ENCODE peak calls at places on chromosomes 13 and 19, in four cellular contexts. P, F, Q and A are unnamed samples.

GRCh38 chr13:77874406-77874805 is 44.2 kb downstream of the EDNRB start:
- DNase-seq in F (peak; percentile 45), P (peak; percentile 33), Q (peak; percentile 24), A (no peak)

GRCh38 chr19:32313866-32314265 is 31.5 kb upstream of the ZNF507 start:
- DNase-seq in F (no peak), Q (no peak), P (no peak), A (no peak)

GRCh38 chr19:29942404-29943261 is 594 bp downstream of the URI1 start:
- DNase-seq in Q (peak; percentile 21), P (no peak), F (peak; percentile 36), A (peak; percentile 36)

GRCh38 chr13:111951982-111952565 is 114.9 kb upstream of the SOX1 start:
- DNase-seq in F (no peak), Q (no peak), P (no peak), A (no peak)

GRCh38 chr13:78689011-78689410 is 30.1 kb upstream of the OBI1 start:
- DNase-seq in F (no peak), Q (no peak), P (no peak), A (peak; percentile 23)

GRCh38 chr19:3547301-3547731 is 8.3 kb downstream of the TEKTIP1 start:
- DNase-seq in F (no peak), Q (peak; percentile 55), P (no peak), A (no peak)

GRCh38 chr13:113209880-113210421 is 538 bp downstream of the CUL4A start:
- DNase-seq in F (peak; percentile 59), P (no peak), Q (peak; percentile 59), A (peak; percentile 52)

GRCh38 chr13:42071667-42072419 is 23.4 kb downstream of the DGKH start:
- DNase-seq in P (no peak), F (peak; percentile 47), Q (no peak), A (no peak)

GRCh38 chr19:9945319-9945966 is 9.1 kb upstream of the OLFM2 start:
- DNase-seq in Q (peak; percentile 99), F (peak; percentile 99), P (peak; percentile 97), A (no peak)